ENCODE peak calls at places on chromosomes 3 and 15, in eight cellular contexts. C, M, L, B, X, K, I and R are unnamed samples.

GRCh38 chr3:127035672-127036071 is 52.8 kb downstream of the PLXNA1 start:
- DNase-seq in C (no peak), M (peak), L (peak), B (no peak), X (peak), K (peak), I (peak), R (no peak)

GRCh38 chr3:158773845-158774542 is 27.9 kb upstream of the MFSD1 start:
- DNase-seq in C (no peak), M (no peak), L (no peak), B (no peak), X (no peak), K (no peak), I (no peak), R (no peak)

GRCh38 chr3:67349551-67350174 is 304.7 kb downstream of the SUCLG2 start:
- DNase-seq in C (no peak), M (no peak), L (no peak), B (no peak), X (peak), K (no peak), I (no peak), R (no peak)

GRCh38 chr3:171260430-171260829 is 199.8 kb downstream of the TNIK start:
- DNase-seq in C (no peak), M (no peak), L (no peak), B (no peak), X (no peak), K (no peak), I (no peak), R (no peak)

GRCh38 chr15:71784719-71785118 is 25.6 kb upstream of the NR2E3 start:
- DNase-seq in C (no peak), M (no peak), L (peak), B (no peak), X (no peak), K (no peak), I (no peak), R (no peak)

GRCh38 chr3:171789759-171790505 is 20.4 kb downstream of the PLD1 start:
- DNase-seq in C (no peak), M (no peak), L (no peak), B (no peak), X (no peak), K (no peak), I (no peak), R (no peak)

GRCh38 chr3:41710646-41711388 is 251.1 kb downstream of the ULK4 start:
- DNase-seq in C (no peak), M (no peak), L (no peak), B (no peak), X (peak), K (no peak), I (no peak), R (no peak)

GRCh38 chr3:14404396-14405119 is 2.2 kb downstream of the SLC6A6 start:
- DNase-seq in C (no peak), M (no peak), L (no peak), B (no peak), X (no peak), K (no peak), I (no peak), R (no peak)

GRCh38 chr3:195156286-195156890 is 114.6 kb downstream of the XXYLT1 start:
- DNase-seq in C (no peak), M (no peak), L (no peak), B (no peak), X (no peak), K (no peak), I (no peak), R (no peak)

GRCh38 chr3:197031315-197032285 is 2.0 kb upstream of the MELTF start:
- DNase-seq in C (no peak), M (peak), L (peak), B (no peak), X (peak), K (peak), I (no peak), R (no peak)

GRCh38 chr3:62101488-62101887 is 271.9 kb downstream of the FEZF2 start:
- DNase-seq in C (no peak), M (no peak), L (no peak), B (no peak), X (peak), K (no peak), I (no peak), R (no peak)

GRCh38 chr15:26632500-26632899 is 140.4 kb downstream of the GABRB3 start:
- DNase-seq in C (no peak), M (no peak), L (no peak), B (no peak), X (no peak), K (no peak), I (no peak), R (no peak)

GRCh38 chr15:36271048-36271447 is 308.4 kb upstream of the CDIN1 start:
- DNase-seq in C (no peak), M (no peak), L (no peak), B (no peak), X (no peak), K (no peak), I (no peak), R (no peak)

GRCh38 chr15:75422554-75422953 is 28.9 kb downstream of the SIN3A start:
- DNase-seq in C (no peak), M (no peak), L (no peak), B (no peak), X (no peak), K (no peak), I (no peak), R (no peak)

GRCh38 chr3:40294434-40294833 is 15.1 kb upstream of the EIF1B start:
- DNase-seq in C (no peak), M (no peak), L (no peak), B (no peak), X (no peak), K (no peak), I (no peak), R (no peak)

GRCh38 chr3:29922990-29923746 is 642.3 kb downstream of the RBMS3 start:
- DNase-seq in C (no peak), M (peak), L (no peak), B (no peak), X (peak), K (no peak), I (no peak), R (no peak)

GRCh38 chr15:73988075-73988969 is 3.8 kb downstream of the STOML1 start:
- DNase-seq in C (no peak), M (no peak), L (no peak), B (no peak), X (peak), K (no peak), I (no peak), R (no peak)

GRCh38 chr3:120275553-120276092 is 9.4 kb downstream of the GPR156 start:
- DNase-seq in C (no peak), M (no peak), L (no peak), B (no peak), X (no peak), K (no peak), I (no peak), R (no peak)

GRCh38 chr15:20340931-20341661 is 200.5 kb downstream of the GOLGA6L6 start:
- DNase-seq in C (no peak), M (peak), L (peak), B (peak), X (no peak), K (peak), I (peak), R (no peak)

GRCh38 chr15:85943825-85944224 is 135.8 kb upstream of the AGBL1 start:
- DNase-seq in C (no peak), M (no peak), L (no peak), B (no peak), X (no peak), K (no peak), I (no peak), R (no peak)

GRCh38 chr15:85741021-85741421 is 53.7 kb downstream of the KLHL25 start:
- DNase-seq in C (no peak), M (no peak), L (no peak), B (no peak), X (no peak), K (no peak), I (peak), R (no peak)

GRCh38 chr15:62896969-62897486 is 145.5 kb upstream of the TPM1 start:
- DNase-seq in C (no peak), M (peak), L (peak), B (no peak), X (peak), K (peak), I (peak), R (no peak)

GRCh38 chr15:63135804-63136203 is 14.1 kb downstream of the LACTB start:
- DNase-seq in C (no peak), M (no peak), L (no peak), B (no peak), X (peak), K (no peak), I (no peak), R (no peak)

GRCh38 chr15:62454567-62455172 is 289.6 kb upstream of the C2CD4B start:
- DNase-seq in C (no peak), M (no peak), L (no peak), B (no peak), X (peak), K (no peak), I (no peak), R (no peak)

GRCh38 chr15:76904461-76905012 is 603 bp downstream of the SCAPER start:
- DNase-seq in C (peak), M (no peak), L (no peak), B (peak), X (peak), K (peak), I (peak), R (no peak)

GRCh38 chr15:99722406-99722805 is 10.8 kb downstream of the LYSMD4 start:
- DNase-seq in C (no peak), M (no peak), L (no peak), B (no peak), X (no peak), K (no peak), I (no peak), R (no peak)

GRCh38 chr15:99721104-99721778 is 12.0 kb downstream of the LYSMD4 start:
- DNase-seq in C (no peak), M (no peak), L (no peak), B (no peak), X (no peak), K (no peak), I (no peak), R (no peak)

GRCh38 chr15:99719096-99719541 is 14.1 kb downstream of the LYSMD4 start:
- DNase-seq in C (no peak), M (no peak), L (no peak), B (no peak), X (peak), K (no peak), I (no peak), R (no peak)

GRCh38 chr15:99720533-99720932 is 12.7 kb downstream of the LYSMD4 start:
- DNase-seq in C (no peak), M (no peak), L (no peak), B (no peak), X (no peak), K (no peak), I (no peak), R (no peak)

DNA sequence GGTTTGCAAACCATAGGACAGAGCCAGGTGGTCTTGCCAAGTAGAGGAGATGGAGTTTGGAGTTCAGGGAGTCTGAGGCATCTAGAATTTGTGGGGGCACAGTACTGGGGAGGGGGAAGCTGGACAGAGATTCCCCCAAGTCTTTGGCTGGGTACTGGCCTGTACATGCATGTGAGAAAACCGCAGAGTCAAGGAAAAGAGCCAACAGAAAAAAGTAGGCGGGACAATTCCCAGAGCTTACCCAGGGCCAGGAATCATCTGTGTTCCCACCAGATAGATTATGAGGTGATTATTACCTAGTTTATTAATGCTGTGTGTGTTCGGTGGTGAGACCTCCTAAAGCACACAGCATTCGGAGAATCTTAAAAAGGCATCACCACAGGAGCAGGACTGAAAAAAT is 11.3 kb downstream of the LYSMD4 start:
- DNase-seq in C (no peak), M (no peak), L (no peak), B (no peak), X (no peak), K (no peak), I (no peak), R (no peak)
- H3K27ac ChIP-seq in C (no peak), M (no peak), L (no peak), B (no peak), X (no peak), K (no peak), I (no peak), R (no peak)

GRCh38 chr3:192577811-192578210 is 149.5 kb downstream of the FGF12 start:
- DNase-seq in C (no peak), M (no peak), L (no peak), B (no peak), X (no peak), K (no peak), I (no peak), R (no peak)

GRCh38 chr3:192573240-192573639 is 154.1 kb downstream of the FGF12 start:
- DNase-seq in C (no peak), M (no peak), L (no peak), B (no peak), X (no peak), K (no peak), I (no peak), R (no peak)

GRCh38 chr3:192575879-192576506 is 151.3 kb downstream of the FGF12 start:
- DNase-seq in C (no peak), M (no peak), L (no peak), B (no peak), X (no peak), K (no peak), I (no peak), R (no peak)

GRCh38 chr3:192571197-192571791 is 156.0 kb downstream of the FGF12 start:
- DNase-seq in C (no peak), M (peak), L (peak), B (no peak), X (peak), K (peak), I (peak), R (no peak)

GRCh38 chr3:192577271-192577670 is 150.1 kb downstream of the FGF12 start:
- DNase-seq in C (no peak), M (no peak), L (no peak), B (no peak), X (no peak), K (no peak), I (no peak), R (no peak)
- H3K4me3 ChIP-seq in C (no peak), M (no peak), L (no peak), B (no peak), X (no peak), K (no peak), I (no peak), R (no peak)

DNA sequence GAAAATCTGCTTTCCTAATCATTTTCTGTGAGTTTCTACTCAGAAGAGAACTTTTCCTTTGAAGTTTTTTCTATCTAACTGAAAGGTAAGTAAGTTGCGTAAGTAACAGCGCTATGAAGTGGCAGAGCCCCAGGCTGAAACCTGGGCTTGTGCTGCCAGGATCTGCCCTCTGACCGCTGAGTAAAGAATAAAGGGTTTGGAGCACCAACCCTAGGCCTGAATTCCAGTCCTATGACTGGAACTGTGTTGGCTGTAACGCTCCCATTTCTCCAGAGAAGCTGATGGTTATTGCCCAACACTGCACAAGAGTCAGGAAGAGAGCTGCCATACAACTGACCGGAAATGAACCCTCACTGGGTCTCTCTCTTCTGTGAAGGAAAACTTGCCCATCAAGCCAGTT is 87.0 kb downstream of the FOXB1 start:
- DNase-seq in C (no peak), M (no peak), L (no peak), B (no peak), X (peak), K (no peak), I (no peak), R (no peak)
- H3K27ac ChIP-seq in C (no peak), M (no peak), L (no peak), B (no peak), X (peak), K (no peak), I (no peak), R (no peak)

GRCh38 chr3:50674349-50675178 is at the start of gene DOCK3:
- DNase-seq in C (no peak), M (peak), L (peak), B (peak), X (peak), K (peak), I (peak), R (peak)

GRCh38 chr3:50676031-50676705 is 1.4 kb downstream of the DOCK3 start:
- DNase-seq in C (no peak), M (no peak), L (no peak), B (no peak), X (no peak), K (no peak), I (no peak), R (no peak)

GRCh38 chr3:50673937-50674336 is 790 bp upstream of the DOCK3 start:
- DNase-seq in C (no peak), M (no peak), L (no peak), B (no peak), X (no peak), K (no peak), I (no peak), R (no peak)

GRCh38 chr3:50672656-50673055 is 2.1 kb upstream of the DOCK3 start:
- DNase-seq in C (no peak), M (no peak), L (no peak), B (no peak), X (no peak), K (no peak), I (no peak), R (no peak)

GRCh38 chr3:50675179-50676030 is 678 bp downstream of the DOCK3 start:
- DNase-seq in C (no peak), M (peak), L (no peak), B (peak), X (peak), K (peak), I (no peak), R (peak)
- H3K4me3 ChIP-seq in C (peak), M (peak), L (peak), B (no peak), X (peak), K (peak), I (peak), R (peak)

GRCh38 chr3:101926594-101927105 is 77.3 kb downstream of the NFKBIZ start:
- DNase-seq in C (no peak), M (no peak), L (no peak), B (no peak), X (peak), K (no peak), I (no peak), R (no peak)
- H3K27ac ChIP-seq in C (no peak), M (peak), L (no peak), B (no peak), X (no peak), K (no peak), I (no peak), R (no peak)

GRCh38 chr15:48579945-48580671 is 65.4 kb downstream of the FBN1 start:
- DNase-seq in C (no peak), M (no peak), L (no peak), B (no peak), X (peak), K (no peak), I (no peak), R (no peak)
- H3K4me3 ChIP-seq in C (no peak), M (peak), L (peak), B (no peak), X (peak), K (no peak), I (no peak), R (no peak)

GRCh38 chr3:53224026-53224425 is 31.8 kb downstream of the TKT start:
- DNase-seq in C (no peak), M (no peak), L (no peak), B (no peak), X (no peak), K (no peak), I (no peak), R (no peak)

GRCh38 chr3:53223025-53223424 is 32.8 kb downstream of the TKT start:
- DNase-seq in C (no peak), M (no peak), L (no peak), B (no peak), X (no peak), K (no peak), I (no peak), R (no peak)

GRCh38 chr3:53224536-53224935 is 31.3 kb downstream of the TKT start:
- DNase-seq in C (no peak), M (no peak), L (no peak), B (no peak), X (no peak), K (no peak), I (no peak), R (no peak)

GRCh38 chr3:53222183-53222901 is 33.5 kb downstream of the TKT start:
- DNase-seq in C (no peak), M (no peak), L (no peak), B (no peak), X (no peak), K (no peak), I (no peak), R (no peak)

DNA sequence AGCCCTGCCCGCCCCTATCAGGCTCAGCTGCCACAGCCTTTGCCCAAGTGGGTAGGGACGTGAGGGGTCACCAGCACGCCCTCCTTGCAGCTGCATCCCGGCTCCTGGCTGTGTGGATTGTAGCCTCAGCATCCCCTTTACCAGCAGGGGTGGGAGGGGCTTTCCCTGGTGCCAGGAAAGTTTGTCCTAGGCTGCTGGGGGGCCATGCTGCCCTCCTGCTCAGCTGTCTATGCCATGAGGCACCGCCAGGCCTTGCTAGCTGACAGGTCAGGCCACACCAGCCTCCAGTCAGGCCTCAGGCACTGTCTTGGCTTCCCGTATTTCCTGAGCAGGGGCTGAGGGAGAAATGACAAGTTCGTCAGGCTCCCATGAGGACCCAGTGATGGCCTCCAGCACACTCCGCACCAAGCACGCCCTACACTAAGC is 32.3 kb downstream of the TKT start:
- DNase-seq in C (no peak), M (no peak), L (no peak), B (no peak), X (no peak), K (no peak), I (no peak), R (no peak)
- H3K27ac ChIP-seq in C (no peak), M (peak), L (no peak), B (no peak), X (no peak), K (no peak), I (no peak), R (no peak)

GRCh38 chr3:182388506-182388905 is 404.8 kb upstream of the ATP11B start:
- DNase-seq in C (no peak), M (no peak), L (no peak), B (no peak), X (no peak), K (no peak), I (no peak), R (no peak)

GRCh38 chr3:182393151-182393550 is 400.2 kb upstream of the ATP11B start:
- DNase-seq in C (no peak), M (no peak), L (no peak), B (no peak), X (no peak), K (no peak), I (no peak), R (no peak)

GRCh38 chr3:182393830-182394367 is 399.4 kb upstream of the ATP11B start:
- DNase-seq in C (no peak), M (no peak), L (no peak), B (no peak), X (no peak), K (no peak), I (no peak), R (no peak)

GRCh38 chr3:182389041-182389815 is 404.1 kb upstream of the ATP11B start:
- DNase-seq in C (no peak), M (no peak), L (no peak), B (no peak), X (no peak), K (no peak), I (no peak), R (no peak)

GRCh38 chr3:182392182-182392917 is 401.0 kb upstream of the ATP11B start:
- DNase-seq in C (no peak), M (no peak), L (no peak), B (no peak), X (no peak), K (no peak), I (no peak), R (no peak)
- H3K4me3 ChIP-seq in C (no peak), M (no peak), L (no peak), B (no peak), X (no peak), K (no peak), I (no peak), R (no peak)